ENCODE peak calls at places on chromosomes 4 and X, in four cellular contexts. W is effector memory CD4-positive, alpha-beta T cell; Z is lung; N is sigmoid colon. O is an unnamed sample.
A peak's percentile ranks its signal among the peaks of the same experiment; 100 is the strongest.

GRCh38 chr4:33722800-33723511 is 2521.4 kb downstream of the ARAP2 start:
- DNase-seq in N (no peak), W (no peak), Z (no peak), O (no peak)

GRCh38 chrX:30283456-30284200 is 25.6 kb downstream of the NR0B1 start:
- DNase-seq in N (no peak), W (no peak), Z (no peak), O (no peak)

GRCh38 chr4:83219344-83219990 is 65.1 kb downstream of the COQ2 start:
- DNase-seq in Z (no peak), N (no peak), W (no peak), O (no peak)

GRCh38 chr4:61380865-61381264 is 180.7 kb downstream of the ADGRL3 start:
- DNase-seq in W (no peak), Z (no peak), N (no peak), O (no peak)

GRCh38 chr4:150982557-150983233 is 32.4 kb downstream of the LRBA start:
- DNase-seq in Z (no peak), N (no peak), W (no peak), O (no peak)

GRCh38 chr4:64538219-64538618 is 129.0 kb upstream of the TECRL start:
- DNase-seq in W (no peak), N (no peak), Z (no peak), O (no peak)

GRCh38 chrX:154444001-154444754 is at the start of gene FAM50A:
- DNase-seq in Z (peak; percentile 68), N (peak; percentile 91), W (peak; percentile 56), O (peak; percentile 79)

GRCh38 chr4:113901994-113902787 is 77.3 kb downstream of the ARSJ start:
- DNase-seq in N (no peak), Z (peak; percentile 70), W (peak; percentile 61), O (peak; percentile 79)

GRCh38 chrX:148051973-148052372 is 70.8 kb downstream of the FMR1NB start:
- DNase-seq in W (no peak), N (no peak), Z (no peak), O (no peak)

GRCh38 chr4:61540944-61541343 is 340.8 kb downstream of the ADGRL3 start:
- DNase-seq in Z (no peak), W (no peak), N (no peak), O (peak; percentile 83)

GRCh38 chr4:79049840-79050520 is 110.7 kb upstream of the PAQR3 start:
- DNase-seq in Z (no peak), W (no peak), N (peak; percentile 81), O (peak; percentile 32)

GRCh38 chr4:8700576-8700975 is 108.0 kb downstream of the CPZ start:
- DNase-seq in N (peak; percentile 39), Z (no peak), W (no peak), O (no peak)
- H3K27me3 ChIP-seq in N (no peaks in the 10 kb centered on the region), Z (peaks cover 4% of the 10 kb centered on the region), W (no peaks in the 10 kb centered on the region), O (no peaks in the 10 kb centered on the region)

DNA sequence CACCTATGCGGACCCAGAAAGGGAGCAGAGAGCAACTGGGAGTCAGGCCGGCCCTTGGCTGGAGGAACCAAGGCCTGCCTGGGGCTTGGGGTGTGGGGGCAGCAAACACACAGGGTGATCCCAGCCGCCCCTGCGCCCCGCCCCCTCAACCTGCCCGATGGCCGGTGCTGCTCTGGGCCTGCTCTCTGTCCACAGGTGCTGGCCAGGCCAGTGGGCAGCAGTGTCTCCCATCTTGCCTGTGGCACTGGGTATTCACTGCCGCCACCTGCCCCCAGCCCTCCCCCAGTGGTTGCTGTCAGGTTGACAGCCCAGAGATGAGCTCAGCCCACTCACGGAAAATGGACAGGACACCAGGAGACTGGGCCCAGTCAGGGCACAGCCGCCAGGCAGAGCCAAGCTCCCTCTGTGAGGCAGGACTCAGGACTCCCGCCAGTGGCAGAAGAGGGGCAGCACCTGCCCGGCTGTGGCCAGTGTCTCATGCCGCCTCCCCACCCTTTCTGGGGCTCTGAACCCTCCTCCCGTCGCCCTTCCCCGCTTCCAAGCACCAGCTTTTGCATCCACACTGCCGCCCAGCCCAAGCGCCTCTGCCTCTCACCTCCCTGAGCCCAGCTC is 4.7 kb downstream of the NKX1-1 start:
- DNase-seq in W (no peak), Z (no peak), N (peak; percentile 49), O (no peak)
- H3K27me3 ChIP-seq in W (peaks cover 33% of the 10 kb centered on the region), Z (peaks cover 27% of the 10 kb centered on the region), N (peaks cover 59% of the 10 kb centered on the region), O (peaks cover 58% of the 10 kb centered on the region)

GRCh38 chr4:13541720-13542576 is 2.4 kb downstream of the NKX3-2 start:
- DNase-seq in W (no peak), N (peak; percentile 78), Z (peak; percentile 28), O (peak; percentile 62)

GRCh38 chr4:13541176-13541604 is 3.1 kb downstream of the NKX3-2 start:
- DNase-seq in W (no peak), Z (no peak), N (peak; percentile 62), O (no peak)

GRCh38 chr4:13539721-13540445 is 4.4 kb downstream of the NKX3-2 start:
- DNase-seq in N (peak; percentile 67), Z (no peak), W (no peak), O (no peak)

GRCh38 chr4:13539047-13539720 is 5.1 kb downstream of the NKX3-2 start:
- DNase-seq in N (peak; percentile 64), W (no peak), Z (no peak), O (no peak)

GRCh38 chr4:13540446-13541175 is 3.7 kb downstream of the NKX3-2 start:
- DNase-seq in N (peak; percentile 45), W (no peak), Z (no peak), O (no peak)
- H3K27me3 ChIP-seq in N (no peaks in the 10 kb centered on the region), W (peaks cover 98% of the 10 kb centered on the region), Z (peaks cover 11% of the 10 kb centered on the region), O (peaks cover 82% of the 10 kb centered on the region)

DNA sequence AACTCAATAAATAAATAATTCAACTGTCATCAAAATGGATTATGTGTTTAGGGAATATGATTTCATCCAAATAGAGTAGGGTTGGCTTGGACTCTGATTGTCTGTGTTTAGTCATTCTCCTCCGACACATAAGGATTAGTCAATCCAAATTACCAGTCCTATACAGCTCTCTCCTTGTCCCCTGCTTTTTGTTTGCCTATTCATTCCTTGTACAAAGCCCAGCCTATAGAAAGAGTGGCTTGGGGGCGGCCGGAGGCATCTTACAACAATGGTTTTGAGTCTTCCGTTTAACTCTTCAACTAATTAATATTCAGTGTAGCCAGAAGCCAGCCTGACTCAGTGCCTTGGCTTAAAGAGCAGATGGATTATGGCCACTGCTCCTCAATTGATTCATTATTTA is 796.7 kb upstream of the POU3F4 start:
- DNase-seq in W (no peak), Z (no peak), N (no peak), O (no peak)
- H3K27me3 ChIP-seq in W (no peaks in the 10 kb centered on the region), Z (no peaks in the 10 kb centered on the region), N (no peaks in the 10 kb centered on the region), O (no peaks in the 10 kb centered on the region)